ENCODE peak calls at places on chromosomes 11 and 22, in eight cellular contexts. X, W, E, D, C, Y, B and L are unnamed samples.

GRCh38 chr22:44151661-44152060 is 29.1 kb upstream of the PARVG start:
- DNase-seq in X (no peak), W (no peak), B (no peak), D (peak; percentile 87), C (no peak), E (no peak), Y (no peak), L (peak; percentile 87)

GRCh38 chr11:35029979-35030378 is 109.0 kb upstream of the CD44 start:
- DNase-seq in W (peak; percentile 24), E (no peak), D (no peak), Y (no peak), B (no peak), C (no peak), X (no peak), L (peak; percentile 21)

GRCh38 chr22:35219012-35219411 is 38.3 kb upstream of the HMGXB4 start:
- DNase-seq in X (no peak), D (no peak), B (no peak), Y (no peak), C (no peak), W (no peak), E (no peak), L (peak; percentile 30)

GRCh38 chr22:35631597-35631996 is 14.5 kb upstream of the MB start:
- DNase-seq in W (peak; percentile 43), Y (peak; percentile 58), C (no peak), X (no peak), B (no peak), E (peak; percentile 74), D (no peak), L (peak; percentile 21)

GRCh38 chr11:135033545-135033944 is 621.5 kb upstream of the B3GAT1 start:
- DNase-seq in Y (no peak), X (no peak), C (no peak), D (no peak), E (no peak), W (no peak), B (no peak), L (no peak)

GRCh38 chr11:12079726-12080556 is 30.4 kb upstream of the MICAL2 start:
- DNase-seq in D (peak; percentile 72), X (no peak), Y (peak; percentile 70), W (peak; percentile 30), E (no peak), C (no peak), B (no peak), L (peak; percentile 70)

GRCh38 chr11:63917685-63918523 is 940 bp upstream of the RCOR2 start:
- DNase-seq in D (no peak), B (no peak), W (peak; percentile 47), E (peak; percentile 89), Y (no peak), X (peak; percentile 80), C (no peak), L (peak; percentile 79)

GRCh38 chr11:62540804-62541671 is 5.6 kb downstream of the AHNAK start:
- DNase-seq in C (no peak), X (no peak), D (no peak), E (peak; percentile 86), Y (no peak), B (peak; percentile 88), W (no peak), L (no peak)